ENCODE peak calls at places on chromosome 2, in ten cellular contexts. B is neural crest cell; V is activated effector memory CD4-positive, alpha-beta T cell treated with Interleukin-2 at 50 U/mL for 16 hours; Y is lower lobe of right lung; K is iPS-NIHi11; W is adrenal gland; G is stimulated activated CD4-positive, alpha-beta T cell treated with anti-CD3 and anti-CD28 coated beads, Interleukin-15, amount 100 ng/mL, for 1 hour; L is GM03348; R is RCC 7860; E is amygdala. Q is an unnamed sample.

GRCh38 chr2:208366215-208367132 is 40.1 kb upstream of the PTH2R start:
- DNase-seq in L (no peak), Y (no peak), K (no peak), B (no peak), G (no peak), E (no peak), V (no peak), R (no peak), W (no peak), Q (no peak)

GRCh38 chr2:216555274-216555673 is 56.6 kb downstream of the RPL37A start:
- DNase-seq in Y (peak; percentile 78), W (peak; percentile 91), E (peak; percentile 56), B (no peak), V (no peak), R (peak; percentile 14), K (no peak), G (no peak), L (peak; percentile 59), Q (no peak)

GRCh38 chr2:8451273-8451672 is 230.6 kb upstream of the ID2 start:
- DNase-seq in V (no peak), W (peak; percentile 51), E (no peak), Y (no peak), G (no peak), L (no peak), K (no peak), R (no peak), B (no peak), Q (no peak)

GRCh38 chr2:2619995-2620394 is 288.9 kb upstream of the MYT1L start:
- DNase-seq in R (no peak), G (no peak), E (no peak), W (no peak), K (no peak), V (no peak), B (no peak), Y (no peak), L (no peak), Q (no peak)

GRCh38 chr2:1528273-1529064 is 115.2 kb downstream of the TPO start:
- DNase-seq in W (no peak), Y (no peak), R (no peak), G (no peak), B (no peak), E (no peak), K (no peak), V (no peak), L (no peak), Q (no peak)

GRCh38 chr2:20185176-20186022 is 39.5 kb downstream of the SDC1 start:
- DNase-seq in E (no peak), G (no peak), R (peak; percentile 95), L (no peak), V (no peak), K (no peak), B (no peak), W (no peak), Y (peak; percentile 75), Q (no peak)

GRCh38 chr2:225584821-225585220 is 185.3 kb downstream of the NYAP2 start:
- DNase-seq in Y (no peak), W (no peak), E (no peak), R (no peak), B (no peak), K (no peak), L (no peak), V (no peak), G (no peak), Q (no peak)

GRCh38 chr2:147451902-147452515 is 392.8 kb upstream of the ACVR2A start:
- DNase-seq in R (no peak), E (no peak), W (no peak), L (no peak), G (no peak), V (no peak), K (no peak), Y (no peak), B (no peak), Q (no peak)

GRCh38 chr2:239688098-239688497 is 287.3 kb upstream of the HDAC4 start:
- DNase-seq in G (no peak), E (no peak), W (peak; percentile 27), L (no peak), V (no peak), R (no peak), K (peak; percentile 53), Y (peak; percentile 22), B (no peak), Q (no peak)

GRCh38 chr2:217248312-217248935 is 388.6 kb upstream of the TNP1 start:
- DNase-seq in Y (peak; percentile 59), B (no peak), G (no peak), L (no peak), R (no peak), V (no peak), E (peak; percentile 75), K (peak; percentile 44), W (peak; percentile 75), Q (no peak)

Q was measured in activated T-helper 2 cell treated with anti-CD3 and anti-CD28 coated beads, Interferon-gamma antibody, Interleukin-2, Interleukin-4, amounts not matched to agents 10 μg/mL and 5 μg/mL and 100 μg/mL, durations not matched to agents 14 hours and 24 hours and 36 hours.